ENCODE peak calls at places on chromosomes 16 and 17, in nine cellular contexts. One of them, this sample, is unnamed.
A peak's percentile ranks its signal among the peaks of the same experiment; 100 is the strongest.

GRCh38 chr17:44044092-44044491 is 22.4 kb downstream of the LSM12 start:
- DNase-seq in HCT116: no peak
- DNase-seq in GM23338: no peak
- DNase-seq in keratinocyte: no peak
- DNase-seq in fibroblast of lung: peak; percentile 46
- DNase-seq in MM.1S: no peak
- DNase-seq in hepatocyte: no peak
- DNase-seq in neural progenitor cell: no peak
- DNase-seq in mammary epithelial cell: peak; percentile 33
- DNase-seq in this sample: no peak

GRCh38 chr17:38915639-38915995 is 9.8 kb upstream of the LASP1NB start:
- DNase-seq in HCT116: no peak
- DNase-seq in GM23338: no peak
- DNase-seq in keratinocyte: no peak
- DNase-seq in fibroblast of lung: no peak
- DNase-seq in MM.1S: no peak
- DNase-seq in hepatocyte: no peak
- DNase-seq in neural progenitor cell: no peak
- DNase-seq in mammary epithelial cell: no peak
- DNase-seq in this sample: no peak

GRCh38 chr16:12089492-12090161 is 113.1 kb downstream of the SNX29 start:
- DNase-seq in HCT116: peak; percentile 12
- DNase-seq in GM23338: peak; percentile 66
- DNase-seq in keratinocyte: no peak
- DNase-seq in fibroblast of lung: peak; percentile 74
- DNase-seq in MM.1S: no peak
- DNase-seq in hepatocyte: peak; percentile 81
- DNase-seq in neural progenitor cell: peak; percentile 50
- DNase-seq in mammary epithelial cell: no peak
- DNase-seq in this sample: peak; percentile 14

GRCh38 chr17:1896243-1897163 is 66.7 kb downstream of the RPA1 start:
- DNase-seq in HCT116: no peak
- DNase-seq in GM23338: no peak
- DNase-seq in keratinocyte: no peak
- DNase-seq in fibroblast of lung: no peak
- DNase-seq in MM.1S: peak; percentile 51
- DNase-seq in hepatocyte: no peak
- DNase-seq in neural progenitor cell: no peak
- DNase-seq in mammary epithelial cell: no peak
- DNase-seq in this sample: no peak

GRCh38 chr17:65278050-65278819 is 141.1 kb downstream of the RGS9 start:
- DNase-seq in HCT116: peak; percentile 57
- DNase-seq in GM23338: peak; percentile 93
- DNase-seq in keratinocyte: no peak
- DNase-seq in fibroblast of lung: peak; percentile 67
- DNase-seq in MM.1S: no peak
- DNase-seq in hepatocyte: peak; percentile 84
- DNase-seq in neural progenitor cell: peak; percentile 88
- DNase-seq in mammary epithelial cell: peak; percentile 17
- DNase-seq in this sample: peak; percentile 78

GRCh38 chr17:1627219-1627986 is 1.2 kb downstream of the SLC43A2 start:
- DNase-seq in HCT116: no peak
- DNase-seq in GM23338: peak; percentile 56
- DNase-seq in keratinocyte: no peak
- DNase-seq in fibroblast of lung: no peak
- DNase-seq in MM.1S: no peak
- DNase-seq in hepatocyte: peak; percentile 24
- DNase-seq in neural progenitor cell: no peak
- DNase-seq in mammary epithelial cell: no peak
- DNase-seq in this sample: no peak

GRCh38 chr16:10656618-10657017 is 38.1 kb downstream of the TEKT5 start:
- DNase-seq in HCT116: no peak
- DNase-seq in GM23338: no peak
- DNase-seq in keratinocyte: no peak
- DNase-seq in fibroblast of lung: no peak
- DNase-seq in MM.1S: no peak
- DNase-seq in hepatocyte: no peak
- DNase-seq in neural progenitor cell: no peak
- DNase-seq in mammary epithelial cell: no peak
- DNase-seq in this sample: no peak

GRCh38 chr16:74268372-74268782 is 28.2 kb upstream of the PSMD7 start:
- DNase-seq in HCT116: no peak
- DNase-seq in GM23338: no peak
- DNase-seq in keratinocyte: no peak
- DNase-seq in fibroblast of lung: no peak
- DNase-seq in MM.1S: no peak
- DNase-seq in hepatocyte: no peak
- DNase-seq in neural progenitor cell: no peak
- DNase-seq in mammary epithelial cell: no peak
- DNase-seq in this sample: peak; percentile 14

GRCh38 chr16:78566397-78567073 is 467.1 kb downstream of the WWOX start:
- DNase-seq in HCT116: no peak
- DNase-seq in GM23338: no peak
- DNase-seq in keratinocyte: no peak
- DNase-seq in fibroblast of lung: no peak
- DNase-seq in MM.1S: no peak
- DNase-seq in hepatocyte: no peak
- DNase-seq in neural progenitor cell: no peak
- DNase-seq in mammary epithelial cell: no peak
- DNase-seq in this sample: no peak

GRCh38 chr17:44324571-44325275 is at the start of gene SLC25A39:
- DNase-seq in HCT116: peak; percentile 84
- DNase-seq in GM23338: peak; percentile 93
- DNase-seq in keratinocyte: peak; percentile 52
- DNase-seq in fibroblast of lung: peak; percentile 93
- DNase-seq in MM.1S: peak; percentile 95
- DNase-seq in hepatocyte: peak; percentile 98
- DNase-seq in neural progenitor cell: peak; percentile 96
- DNase-seq in mammary epithelial cell: peak; percentile 92
- DNase-seq in this sample: peak; percentile 85

GRCh38 chr17:44309472-44309871 is 1.1 kb downstream of the RUNDC3A start:
- DNase-seq in HCT116: no peak
- DNase-seq in GM23338: no peak
- DNase-seq in keratinocyte: no peak
- DNase-seq in fibroblast of lung: no peak
- DNase-seq in MM.1S: no peak
- DNase-seq in hepatocyte: no peak
- DNase-seq in neural progenitor cell: no peak
- DNase-seq in mammary epithelial cell: peak; percentile 14
- DNase-seq in this sample: no peak

GRCh38 chr17:20063665-20064648 is 54.8 kb downstream of the SPECC1 start:
- DNase-seq in HCT116: peak; percentile 33
- DNase-seq in GM23338: peak; percentile 27
- DNase-seq in keratinocyte: peak; percentile 55
- DNase-seq in fibroblast of lung: peak; percentile 88
- DNase-seq in MM.1S: peak; percentile 88
- DNase-seq in hepatocyte: peak; percentile 33
- DNase-seq in neural progenitor cell: no peak
- DNase-seq in mammary epithelial cell: peak; percentile 90
- DNase-seq in this sample: peak; percentile 73

GRCh38 chr16:11572301-11572995 is 14.3 kb downstream of the LITAF start:
- DNase-seq in HCT116: no peak
- DNase-seq in GM23338: peak; percentile 19
- DNase-seq in keratinocyte: no peak
- DNase-seq in fibroblast of lung: no peak
- DNase-seq in MM.1S: no peak
- DNase-seq in hepatocyte: no peak
- DNase-seq in neural progenitor cell: no peak
- DNase-seq in mammary epithelial cell: no peak
- DNase-seq in this sample: no peak

GRCh38 chr17:4540224-4541040 is 14.8 kb downstream of the MYBBP1A start:
- DNase-seq in HCT116: no peak
- DNase-seq in GM23338: peak; percentile 33
- DNase-seq in keratinocyte: no peak
- DNase-seq in fibroblast of lung: no peak
- DNase-seq in MM.1S: no peak
- DNase-seq in hepatocyte: no peak
- DNase-seq in neural progenitor cell: no peak
- DNase-seq in mammary epithelial cell: no peak
- DNase-seq in this sample: no peak

GRCh38 chr17:72099919-72100318 is 20.9 kb upstream of the SOX9 start:
- DNase-seq in HCT116: no peak
- DNase-seq in GM23338: no peak
- DNase-seq in keratinocyte: no peak
- DNase-seq in fibroblast of lung: peak; percentile 85
- DNase-seq in MM.1S: no peak
- DNase-seq in hepatocyte: no peak
- DNase-seq in neural progenitor cell: no peak
- DNase-seq in mammary epithelial cell: no peak
- DNase-seq in this sample: no peak

GRCh38 chr17:36601303-36602029 is at the start of gene MRM1:
- DNase-seq in HCT116: peak; percentile 91
- DNase-seq in GM23338: peak; percentile 96
- DNase-seq in keratinocyte: peak; percentile 60
- DNase-seq in fibroblast of lung: peak; percentile 87
- DNase-seq in MM.1S: peak; percentile 92
- DNase-seq in hepatocyte: peak; percentile 96
- DNase-seq in neural progenitor cell: peak; percentile 96
- DNase-seq in mammary epithelial cell: peak; percentile 89
- DNase-seq in this sample: peak; percentile 84
- TF ChIP-seq EZH2 in HCT116: no peak
- TF ChIP-seq EZH2 in GM23338: no peak
- TF ChIP-seq EZH2 in keratinocyte: no peak
- TF ChIP-seq EZH2 in fibroblast of lung: no peak
- TF ChIP-seq EZH2 in MM.1S: no peak
- TF ChIP-seq EZH2 in hepatocyte: no peak
- TF ChIP-seq EZH2 in neural progenitor cell: no peak
- TF ChIP-seq EZH2 in mammary epithelial cell: no peak
- TF ChIP-seq EZH2 in this sample: no peak

DNA sequence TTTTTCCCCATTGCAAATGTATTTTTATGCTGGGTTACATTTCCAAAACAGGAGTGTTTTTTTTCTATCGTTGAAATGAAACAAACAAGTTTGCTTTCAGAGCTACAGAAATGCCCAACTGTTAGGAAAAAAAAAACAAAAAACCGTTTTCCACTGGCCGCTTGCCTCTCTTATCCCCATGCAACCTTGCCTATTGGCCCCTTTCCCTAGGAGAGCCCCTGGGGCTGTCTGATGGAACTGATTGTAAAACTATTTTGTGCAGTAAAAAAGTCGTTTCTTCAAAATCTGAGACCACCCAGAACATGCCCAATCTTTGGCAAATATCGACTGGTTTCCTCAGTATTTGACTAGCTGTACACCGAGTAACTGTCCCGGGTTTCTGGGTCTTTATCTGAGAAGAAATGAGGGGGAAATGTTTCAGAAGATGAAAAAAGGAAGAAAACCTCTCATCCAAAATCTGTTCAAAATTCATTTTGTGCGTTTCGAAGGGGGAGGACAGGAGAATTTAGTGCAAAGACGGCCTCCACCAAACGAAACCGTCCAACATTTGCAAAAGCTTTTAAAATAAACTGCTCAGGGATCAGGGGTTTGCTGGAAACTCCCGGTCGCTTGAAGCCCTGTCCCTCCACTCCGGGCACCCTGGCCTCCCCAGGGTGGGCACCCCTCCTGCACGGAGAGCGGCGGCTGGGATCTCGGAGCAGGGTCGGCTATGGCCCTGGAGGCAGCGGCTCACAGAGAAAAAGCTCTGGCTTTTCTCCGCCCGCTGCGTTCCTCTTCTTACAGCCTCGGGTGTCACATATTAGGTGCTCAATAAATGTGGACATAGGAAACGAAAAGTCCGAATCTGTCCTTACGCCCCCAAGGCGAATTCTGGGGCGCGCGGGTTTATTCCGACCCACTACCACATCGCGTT is 1.0 kb upstream of the GNAO1 start:
- DNase-seq in HCT116: no peak
- DNase-seq in GM23338: peak; percentile 57
- DNase-seq in keratinocyte: no peak
- DNase-seq in fibroblast of lung: no peak
- DNase-seq in MM.1S: no peak
- DNase-seq in hepatocyte: no peak
- DNase-seq in neural progenitor cell: peak; percentile 18
- DNase-seq in mammary epithelial cell: no peak
- DNase-seq in this sample: no peak
- TF ChIP-seq EZH2 in HCT116: no peak
- TF ChIP-seq EZH2 in GM23338: peak; percentile 58
- TF ChIP-seq EZH2 in keratinocyte: peak; percentile 99
- TF ChIP-seq EZH2 in fibroblast of lung: peak; percentile 69
- TF ChIP-seq EZH2 in MM.1S: no peak
- TF ChIP-seq EZH2 in hepatocyte: peak; percentile 77
- TF ChIP-seq EZH2 in neural progenitor cell: peak; percentile 67
- TF ChIP-seq EZH2 in mammary epithelial cell: peak; percentile 89
- TF ChIP-seq EZH2 in this sample: peak; percentile 96

GRCh38 chr17:285751-286422 is 66.7 kb downstream of the RPH3AL start:
- DNase-seq in HCT116: no peak
- DNase-seq in GM23338: peak; percentile 61
- DNase-seq in keratinocyte: no peak
- DNase-seq in fibroblast of lung: no peak
- DNase-seq in MM.1S: no peak
- DNase-seq in hepatocyte: no peak
- DNase-seq in neural progenitor cell: no peak
- DNase-seq in mammary epithelial cell: no peak
- DNase-seq in this sample: no peak
- TF ChIP-seq EZH2 in HCT116: no peak
- TF ChIP-seq EZH2 in GM23338: no peak
- TF ChIP-seq EZH2 in keratinocyte: no peak
- TF ChIP-seq EZH2 in fibroblast of lung: no peak
- TF ChIP-seq EZH2 in MM.1S: no peak
- TF ChIP-seq EZH2 in hepatocyte: no peak
- TF ChIP-seq EZH2 in neural progenitor cell: no peak
- TF ChIP-seq EZH2 in mammary epithelial cell: no peak
- TF ChIP-seq EZH2 in this sample: no peak

GRCh38 chr17:48718162-48718780 is 4.0 kb downstream of the PRAC1 start:
- DNase-seq in HCT116: no peak
- DNase-seq in GM23338: peak; percentile 69
- DNase-seq in keratinocyte: no peak
- DNase-seq in fibroblast of lung: no peak
- DNase-seq in MM.1S: no peak
- DNase-seq in hepatocyte: no peak
- DNase-seq in neural progenitor cell: peak; percentile 69
- DNase-seq in mammary epithelial cell: no peak
- DNase-seq in this sample: peak; percentile 75
- TF ChIP-seq EZH2 in HCT116: no peak
- TF ChIP-seq EZH2 in GM23338: peak; percentile 22
- TF ChIP-seq EZH2 in keratinocyte: no peak
- TF ChIP-seq EZH2 in fibroblast of lung: no peak
- TF ChIP-seq EZH2 in MM.1S: no peak
- TF ChIP-seq EZH2 in hepatocyte: no peak
- TF ChIP-seq EZH2 in neural progenitor cell: no peak
- TF ChIP-seq EZH2 in mammary epithelial cell: peak; percentile 77
- TF ChIP-seq EZH2 in this sample: no peak

This sample was measured in A673.